ENCODE peak calls at places on chromosomes 5 and 9, in eight cellular contexts. Z, X, T, C, V, F, E and R are unnamed samples.

GRCh38 chr5:130476325-130476724 is 572.1 kb downstream of the CHSY3 start:
- DNase-seq in E (no peak), X (no peak), T (no peak), V (no peak), C (no peak), F (no peak), Z (no peak), R (no peak)

GRCh38 chr9:129752915-129753724 is at the start of gene PTGES:
- DNase-seq in F (peak; percentile 94), E (peak; percentile 40), V (no peak), Z (peak; percentile 69), T (peak; percentile 79), C (peak; percentile 80), X (peak; percentile 71), R (no peak)

GRCh38 chr9:106670418-106670817 is 192.5 kb upstream of the ZNF462 start:
- DNase-seq in T (no peak), V (no peak), C (no peak), X (no peak), F (no peak), E (no peak), Z (peak; percentile 26), R (no peak)

GRCh38 chr9:4530375-4530774 is 40.1 kb downstream of the SLC1A1 start:
- DNase-seq in V (no peak), E (no peak), T (no peak), C (peak; percentile 21), Z (no peak), X (no peak), F (no peak), R (no peak)

GRCh38 chr5:121968910-121969607 is 7.3 kb downstream of the SRFBP1 start:
- DNase-seq in V (no peak), X (no peak), E (peak; percentile 96), T (no peak), F (no peak), Z (no peak), C (peak; percentile 69), R (no peak)

GRCh38 chr5:42496397-42497156 is 73.3 kb downstream of the GHR start:
- DNase-seq in V (no peak), E (no peak), C (no peak), Z (no peak), T (no peak), F (no peak), X (no peak), R (no peak)

GRCh38 chr5:134252671-134253070 is 26.8 kb upstream of the PPP2CA start:
- DNase-seq in X (no peak), V (no peak), C (no peak), Z (no peak), F (no peak), E (no peak), T (no peak), R (no peak)

GRCh38 chr5:756865-757345 is 27.6 kb downstream of the ZDHHC11B start:
- DNase-seq in F (peak; percentile 87), V (peak; percentile 59), T (peak; percentile 72), E (no peak), X (peak; percentile 49), Z (peak; percentile 64), C (no peak), R (no peak)

GRCh38 chr9:136346927-136347465 is 16.5 kb downstream of the DNLZ start:
- DNase-seq in E (no peak), Z (no peak), C (no peak), T (no peak), X (no peak), V (no peak), F (no peak), R (no peak)

GRCh38 chr5:103013933-103014552 is 105.9 kb downstream of the GIN1 start:
- DNase-seq in F (no peak), V (no peak), T (no peak), C (peak; percentile 10), E (no peak), X (no peak), Z (no peak), R (no peak)

GRCh38 chr9:89175739-89176360 is 2.8 kb downstream of the SHC3 start:
- DNase-seq in X (no peak), Z (no peak), E (no peak), T (no peak), V (no peak), F (no peak), C (peak; percentile 49), R (no peak)

GRCh38 chr5:13250450-13251291 is 693.8 kb downstream of the DNAH5 start:
- DNase-seq in Z (no peak), T (no peak), E (no peak), C (peak; percentile 1), V (no peak), X (no peak), F (no peak), R (no peak)
- TF ChIP-seq CTCF in Z (no peak), T (peak; percentile 45), E (peak; percentile 32), C (peak; percentile 40), V (peak; percentile 26), X (no peak), F (no peak), R (no peak)

DNA sequence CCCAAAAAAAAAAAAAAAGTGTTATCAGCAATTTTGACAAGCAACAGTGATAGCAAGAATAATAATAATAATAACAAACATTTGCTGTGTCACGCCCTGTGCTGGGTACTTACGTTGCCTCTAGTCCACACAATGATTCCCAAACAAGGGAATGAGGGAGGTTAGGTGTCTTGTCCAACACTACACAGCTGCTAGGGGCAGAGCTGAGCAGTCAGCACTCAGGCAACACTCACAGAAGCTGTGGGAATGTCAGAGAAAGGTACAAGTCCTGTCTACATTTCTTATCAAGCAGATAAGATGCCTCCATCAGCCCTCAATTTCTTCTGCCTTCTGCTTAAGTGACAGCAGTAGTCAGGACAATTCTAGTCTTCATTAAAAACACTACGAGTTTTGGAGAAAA is 111.0 kb downstream of the DNAH5 start:
- DNase-seq in F (no peak), Z (no peak), T (no peak), C (no peak), X (no peak), E (no peak), V (no peak), R (no peak)
- TF ChIP-seq CTCF in F (no peak), Z (no peak), T (no peak), C (no peak), X (no peak), E (no peak), V (no peak), R (no peak)

GRCh38 chr5:172380992-172381643 is 73.2 kb downstream of the SH3PXD2B start:
- DNase-seq in E (no peak), X (peak; percentile 46), C (no peak), F (peak; percentile 79), Z (peak; percentile 52), T (peak; percentile 83), V (peak; percentile 66), R (no peak)
- TF ChIP-seq CTCF in E (no peak), X (no peak), C (no peak), F (no peak), Z (no peak), T (no peak), V (no peak), R (no peak)

DNA sequence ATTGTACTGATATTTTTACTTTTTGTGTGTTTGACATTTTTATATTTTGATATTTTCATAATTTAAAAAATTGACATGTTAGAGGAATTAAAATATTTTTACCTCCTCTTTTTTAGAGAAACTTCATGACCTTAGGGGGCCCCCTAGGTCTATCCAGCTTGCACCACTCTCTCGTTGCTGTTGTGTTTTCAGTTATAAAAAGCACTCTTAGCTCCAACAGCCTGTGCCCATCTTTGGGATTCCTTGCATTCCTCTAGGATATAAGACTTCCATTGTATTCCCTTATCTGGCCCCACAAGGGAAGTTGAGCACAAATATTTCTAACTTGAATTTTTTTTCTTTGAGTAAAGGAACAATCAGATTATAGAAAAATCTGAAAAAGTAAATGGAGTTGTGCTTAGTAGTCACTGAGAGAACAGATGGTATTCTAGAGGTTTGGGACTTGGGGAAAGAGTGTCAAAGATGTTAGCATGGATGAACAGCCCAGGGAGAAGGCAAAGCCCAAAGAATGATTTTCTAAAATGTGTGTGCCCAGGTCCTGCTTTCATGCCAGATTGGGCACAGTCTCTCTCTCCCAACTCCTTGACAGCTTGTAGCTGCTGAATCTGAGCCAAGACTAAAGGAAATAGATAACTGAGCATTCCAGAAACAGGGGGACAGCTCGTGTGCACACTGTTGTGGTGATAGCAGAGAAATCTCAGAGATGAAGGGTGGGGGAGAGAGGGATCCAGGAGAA is 245.5 kb downstream of the SH3GL2 start:
- DNase-seq in X (no peak), V (no peak), E (no peak), T (no peak), C (no peak), Z (no peak), F (no peak), R (no peak)
- TF ChIP-seq CTCF in X (no peak), V (no peak), E (no peak), T (no peak), C (no peak), Z (no peak), F (no peak), R (no peak)

DNA sequence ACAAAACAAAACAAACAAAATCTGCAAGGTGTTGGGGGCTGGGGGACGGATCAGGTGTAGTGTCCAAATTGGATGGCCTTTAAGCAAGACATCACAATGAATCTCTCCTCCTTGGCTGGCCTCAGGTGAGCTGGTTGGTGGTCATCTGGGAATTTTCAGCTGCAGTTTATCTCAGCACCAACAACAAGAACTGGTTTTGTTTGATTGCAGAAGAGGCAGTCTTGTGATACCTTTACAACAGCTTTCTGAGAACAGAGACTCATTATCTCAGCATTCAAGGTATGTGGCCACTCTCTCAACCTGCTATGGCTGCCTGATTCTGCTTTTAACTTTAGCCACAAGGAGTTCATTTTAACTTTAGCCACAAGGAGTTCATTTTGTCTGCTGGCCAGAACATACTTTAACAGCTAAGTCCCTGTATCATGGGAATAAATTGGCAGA is 1543.4 kb downstream of the EFNA5 start:
- DNase-seq in X (no peak), V (no peak), C (no peak), E (no peak), T (no peak), Z (no peak), F (no peak), R (no peak)
- TF ChIP-seq CTCF in X (no peak), V (no peak), C (no peak), E (no peak), T (no peak), Z (no peak), F (no peak), R (no peak)

DNA sequence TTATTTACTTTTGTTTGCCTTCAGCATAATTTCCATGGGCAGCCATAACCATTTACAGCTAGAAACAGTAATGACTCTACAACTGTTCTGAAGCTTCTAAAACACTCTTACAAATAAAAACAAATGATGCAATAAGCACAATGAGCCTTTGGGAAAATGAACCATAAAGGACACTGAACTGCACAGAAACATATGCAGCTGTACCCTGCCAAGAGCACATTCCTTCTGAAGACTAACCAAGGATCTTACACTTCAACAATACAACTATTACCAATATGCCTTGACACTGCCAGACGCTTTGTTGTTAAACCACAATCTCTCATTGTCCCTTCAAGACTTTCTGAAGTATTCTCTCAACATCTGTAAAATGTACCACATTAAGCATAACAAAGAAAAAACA is 104.2 kb upstream of the HMHB1 start:
- DNase-seq in Z (no peak), T (no peak), F (no peak), X (no peak), V (no peak), C (no peak), E (peak; percentile 29), R (no peak)
- TF ChIP-seq CTCF in Z (no peak), T (no peak), F (no peak), X (no peak), V (no peak), C (no peak), E (no peak), R (no peak)